ENCODE peak calls at places on chromosomes 11 and 22, in six cellular contexts. O is occipital lobe; M is pancreas; N is stimulated activated CD8-positive, alpha-beta memory T cell treated with anti-CD3 and anti-CD28 coated beads, Interleukin-7, amount 100 ng/mL, for 48 hours; A is nucleus accumbens; T is ovary. H is an unnamed sample.

GRCh38 chr11:100739636-100740035 is 52.5 kb downstream of the ARHGAP42 start:
- DNase-seq in O (no peak), M (no peak), N (no peak), A (no peak), T (no peak), H (peak; percentile 97)

GRCh38 chr11:103532133-103532788 is 423.0 kb downstream of the DYNC2H1 start:
- DNase-seq in O (no peak), M (no peak), N (no peak), A (no peak), T (no peak), H (peak; percentile 58)

GRCh38 chr22:26848244-26848920 is 191.0 kb downstream of the MIAT start:
- DNase-seq in O (no peak), M (no peak), N (no peak), A (no peak), T (no peak), H (no peak)

GRCh38 chr22:27810566-27810965 is 9.0 kb upstream of the MN1 start:
- DNase-seq in O (no peak), M (peak; percentile 35), N (no peak), A (no peak), T (peak; percentile 91), H (peak; percentile 45)

GRCh38 chr11:92347404-92347803 is 122.8 kb downstream of the FAT3 start:
- DNase-seq in O (no peak), M (no peak), N (no peak), A (no peak), T (no peak), H (no peak)

GRCh38 chr11:13141731-13142724 is 132.9 kb downstream of the RASSF10 start:
- DNase-seq in O (no peak), M (no peak), N (no peak), A (no peak), T (no peak), H (no peak)

GRCh38 chr11:112024178-112024777 is 930 bp upstream of the DLAT start:
- DNase-seq in O (no peak), M (no peak), N (no peak), A (no peak), T (no peak), H (no peak)

GRCh38 chr11:56396047-56396446 is 16.4 kb upstream of the OR5AL1 start:
- DNase-seq in O (no peak), M (no peak), N (no peak), A (no peak), T (no peak), H (no peak)

GRCh38 chr11:12655842-12656241 is 18.4 kb upstream of the TEAD1 start:
- DNase-seq in O (no peak), M (no peak), N (no peak), A (no peak), T (no peak), H (no peak)

GRCh38 chr22:30306629-30307016 is 17.3 kb upstream of the CASTOR1 start:
- DNase-seq in O (no peak), M (no peak), N (no peak), A (no peak), T (no peak), H (no peak)

GRCh38 chr11:61347916-61348461 is 13.7 kb downstream of the CYB561A3 start:
- DNase-seq in O (no peak), M (no peak), N (no peak), A (no peak), T (peak; percentile 42), H (peak; percentile 81)

GRCh38 chr11:72354356-72355115 is 79.8 kb downstream of the CLPB start:
- DNase-seq in O (no peak), M (no peak), N (no peak), A (no peak), T (no peak), H (no peak)

GRCh38 chr11:127191689-127192088 is 191.1 kb upstream of the KIRREL3 start:
- DNase-seq in O (no peak), M (no peak), N (no peak), A (no peak), T (no peak), H (no peak)

GRCh38 chr11:27839226-27839913 is 139.1 kb upstream of the BDNF start:
- DNase-seq in O (no peak), M (no peak), N (no peak), A (no peak), T (no peak), H (peak; percentile 37)

GRCh38 chr11:99952816-99953215 is 734.3 kb upstream of the ARHGAP42 start:
- DNase-seq in O (no peak), M (no peak), N (no peak), A (no peak), T (no peak), H (peak; percentile 15)

GRCh38 chr11:111378773-111379499 is at the start of gene POU2AF1:
- DNase-seq in O (no peak), M (no peak), N (peak; percentile 79), A (no peak), T (no peak), H (no peak)

GRCh38 chr11:122108192-122108799 is 7.7 kb downstream of the BLID start:
- DNase-seq in O (no peak), M (no peak), N (no peak), A (no peak), T (peak; percentile 55), H (peak; percentile 51)

GRCh38 chr11:109804911-109805310 is 288.3 kb upstream of the ZC3H12C start:
- DNase-seq in O (no peak), M (no peak), N (no peak), A (no peak), T (no peak), H (no peak)

GRCh38 chr22:49968313-49968830 is 7.8 kb downstream of the PIM3 start:
- DNase-seq in O (no peak), M (peak; percentile 28), N (no peak), A (no peak), T (peak; percentile 25), H (no peak)

GRCh38 chr11:70398834-70399680 is 728 bp downstream of the CTTN start:
- DNase-seq in O (no peak), M (peak; percentile 36), N (no peak), A (no peak), T (peak; percentile 39), H (no peak)

GRCh38 chr22:45235101-45235777 is 5.5 kb downstream of the KIAA0930 start:
- DNase-seq in O (no peak), M (no peak), N (no peak), A (no peak), T (no peak), H (no peak)

GRCh38 chr11:47233989-47234668 is 14.5 kb downstream of the ACP2 start:
- DNase-seq in O (no peak), M (no peak), N (no peak), A (no peak), T (peak; percentile 46), H (peak; percentile 68)

GRCh38 chr22:32478994-32479393 is 4.4 kb downstream of the FBXO7 start:
- DNase-seq in O (no peak), M (no peak), N (no peak), A (no peak), T (no peak), H (no peak)

GRCh38 chr22:17931400-17931825 is 92.9 kb downstream of the MICAL3 start:
- DNase-seq in O (no peak), M (no peak), N (no peak), A (no peak), T (no peak), H (no peak)

GRCh38 chr22:36277482-36278291 is 24.8 kb downstream of the APOL1 start:
- DNase-seq in O (no peak), M (no peak), N (peak; percentile 48), A (no peak), T (peak; percentile 70), H (peak; percentile 65)

GRCh38 chr11:109522116-109522755 is 100.2 kb downstream of the C11orf87 start:
- DNase-seq in O (no peak), M (no peak), N (no peak), A (no peak), T (no peak), H (no peak)

GRCh38 chr22:30036656-30037055 is 43.6 kb upstream of the HORMAD2 start:
- DNase-seq in O (no peak), M (no peak), N (no peak), A (no peak), T (no peak), H (peak; percentile 14)

GRCh38 chr11:2808850-2809847 is 76.4 kb downstream of the CDKN1C start:
- DNase-seq in O (no peak), M (no peak), N (no peak), A (no peak), T (peak; percentile 33), H (no peak)

GRCh38 chr22:25564979-25565677 is 653 bp downstream of the GRK3 start:
- DNase-seq in O (no peak), M (peak; percentile 24), N (no peak), A (no peak), T (peak; percentile 27), H (no peak)

GRCh38 chr11:26112190-26112715 is 219.7 kb upstream of the ANO3 start:
- DNase-seq in O (no peak), M (no peak), N (no peak), A (no peak), T (no peak), H (no peak)

GRCh38 chr22:25892678-25893077 is 150.7 kb downstream of the MYO18B start:
- DNase-seq in O (no peak), M (no peak), N (no peak), A (no peak), T (no peak), H (no peak)

GRCh38 chr11:130442728-130443127 is 5.7 kb upstream of the ADAMTS15 start:
- DNase-seq in O (no peak), M (no peak), N (no peak), A (no peak), T (no peak), H (peak; percentile 31)

GRCh38 chr22:19961868-19962245 is 20.2 kb upstream of the TXNRD2 start:
- DNase-seq in O (no peak), M (no peak), N (no peak), A (no peak), T (no peak), H (no peak)

H was measured in fibroblast of villous mesenchyme.